ENCODE peak calls at places on chromosomes 4 and X, in four cellular contexts. C is pancreas, Y is MCF 10A, I is WTC11. H is an unnamed sample.

GRCh38 chr4:133147365-133147821 is 1.7 kb upstream of the PCDH10 start:
- DNase-seq in I (no peak), C (no peak), Y (no peak), H (no peak)

GRCh38 chrX:155334486-155335316 is at the start of gene CLIC2:
- DNase-seq in C (no peak), I (no peak), Y (peak), H (peak)

GRCh38 chr4:153034681-153035080 is 98.6 kb downstream of the FHDC1 start:
- DNase-seq in I (no peak), C (no peak), Y (no peak), H (no peak)

GRCh38 chrX:74458738-74459137 is 37.4 kb downstream of the SLC16A2 start:
- DNase-seq in I (no peak), Y (peak), C (no peak), H (no peak)

GRCh38 chr4:26302390-26302897 is 18.4 kb upstream of the RBPJ start:
- DNase-seq in Y (no peak), I (no peak), C (no peak), H (no peak)

GRCh38 chr4:101156619-101157310 is 190.6 kb downstream of the PPP3CA start:
- DNase-seq in Y (peak), I (no peak), C (no peak), H (no peak)

GRCh38 chr4:179447308-179447707 is 2005.1 kb upstream of the AGA start:
- DNase-seq in C (no peak), I (no peak), Y (no peak), H (no peak)

GRCh38 chr4:19776021-19776459 is 475.7 kb upstream of the SLIT2 start:
- DNase-seq in I (no peak), Y (peak), C (no peak), H (peak)

GRCh38 chr4:4851906-4852305 is 7.6 kb upstream of the MSX1 start:
- DNase-seq in I (no peak), Y (no peak), C (no peak), H (no peak)

GRCh38 chr4:187460016-187460415 is 535.6 kb upstream of the ZFP42 start:
- DNase-seq in C (no peak), Y (no peak), I (no peak), H (no peak)

GRCh38 chrX:134886201-134886600 is 104.6 kb upstream of the SMIM10 start:
- DNase-seq in Y (peak), I (no peak), C (no peak), H (no peak)

GRCh38 chr4:156824451-156825060 is 147.0 kb downstream of the PDGFC start:
- DNase-seq in I (no peak), Y (peak), C (no peak), H (no peak)

GRCh38 chr4:972651-973424 is 531 bp downstream of the DGKQ start:
- DNase-seq in I (peak), C (peak), Y (peak), H (no peak)

GRCh38 chrX:22445880-22446279 is 173.2 kb downstream of the CBLL2 start:
- DNase-seq in C (no peak), Y (no peak), I (no peak), H (no peak)

GRCh38 chr4:139175647-139176298 is 1.2 kb downstream of the ELF2 start:
- DNase-seq in Y (no peak), C (no peak), I (no peak), H (no peak)

GRCh38 chr4:121957266-121957665 is 5.4 kb upstream of the TRPC3 start:
- DNase-seq in C (no peak), I (no peak), Y (no peak), H (no peak)

GRCh38 chr4:70277121-70277520 is 34.7 kb downstream of the CSN3 start:
- DNase-seq in C (no peak), I (no peak), Y (no peak), H (no peak)

GRCh38 chr4:40908702-40909362 is 159.1 kb downstream of the NSUN7 start:
- DNase-seq in Y (peak), I (peak), C (peak), H (no peak)

GRCh38 chrX:54481751-54482150 is 14.3 kb downstream of the FGD1 start:
- DNase-seq in C (no peak), Y (no peak), I (peak), H (no peak)
- TF ChIP-seq CTCF in C (no peak), Y (no peak), I (no peak), H (no peak)

DNA sequence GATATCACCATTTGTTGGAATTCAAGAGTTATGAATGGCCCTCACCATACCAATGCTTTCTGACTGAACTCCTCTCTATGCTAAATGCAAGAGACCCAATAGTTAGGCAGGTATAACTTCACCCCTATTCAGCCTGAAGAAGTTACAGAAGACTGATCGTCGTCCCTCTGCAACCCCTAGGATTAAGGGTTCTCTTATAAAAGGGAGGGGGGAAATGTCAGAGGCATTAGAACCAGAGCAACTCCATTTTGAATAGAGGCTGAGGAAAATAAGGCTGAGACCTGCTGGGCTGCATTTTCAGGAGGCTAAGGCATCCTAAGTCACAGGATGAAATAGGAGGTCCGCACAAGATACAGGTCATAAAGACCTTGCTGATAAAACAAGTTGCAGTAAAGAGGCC is 494.3 kb downstream of the SPRY1 start:
- DNase-seq in C (no peak), Y (no peak), I (no peak), H (no peak)
- TF ChIP-seq CTCF in C (no peak), Y (no peak), I (no peak), H (no peak)

GRCh38 chrX:11097920-11098319 is 13.2 kb upstream of the HCCS start:
- DNase-seq in Y (no peak), C (no peak), I (no peak), H (no peak)

GRCh38 chrX:11103006-11103405 is 8.1 kb upstream of the HCCS start:
- DNase-seq in Y (no peak), I (no peak), C (no peak), H (no peak)

GRCh38 chrX:11099465-11099864 is 11.7 kb upstream of the HCCS start:
- DNase-seq in Y (no peak), I (no peak), C (no peak), H (no peak)

GRCh38 chrX:11103751-11104150 is 7.4 kb upstream of the HCCS start:
- DNase-seq in Y (no peak), C (no peak), I (no peak), H (no peak)

GRCh38 chrX:11100281-11101035 is 10.7 kb upstream of the HCCS start:
- DNase-seq in I (peak), C (no peak), Y (peak), H (peak)
- TF ChIP-seq CTCF in I (peak), C (no peak), Y (peak), H (peak)

GRCh38 chr4:77169496-77169895 is 12.5 kb downstream of the CCNG2 start:
- DNase-seq in C (no peak), Y (no peak), I (no peak), H (no peak)

GRCh38 chr4:77174426-77174825 is 17.4 kb downstream of the CCNG2 start:
- DNase-seq in C (no peak), I (no peak), Y (no peak), H (no peak)

GRCh38 chr4:77167866-77168265 is 10.9 kb downstream of the CCNG2 start:
- DNase-seq in Y (no peak), I (no peak), C (no peak), H (no peak)

GRCh38 chr4:77172336-77172735 is 15.3 kb downstream of the CCNG2 start:
- DNase-seq in I (no peak), C (no peak), Y (peak), H (peak)

GRCh38 chr4:77170926-77171325 is 13.9 kb downstream of the CCNG2 start:
- DNase-seq in I (no peak), Y (no peak), C (no peak), H (no peak)
- TF ChIP-seq CTCF in I (no peak), Y (no peak), C (no peak), H (no peak)

GRCh38 chr4:12963912-12964311 is 520.2 kb downstream of the RAB28 start:
- DNase-seq in I (no peak), C (no peak), Y (no peak), H (no peak)

GRCh38 chr4:12963291-12963690 is 520.8 kb downstream of the RAB28 start:
- DNase-seq in I (no peak), Y (no peak), C (no peak), H (no peak)

GRCh38 chr4:12957108-12957507 is 527.0 kb downstream of the RAB28 start:
- DNase-seq in I (no peak), C (no peak), Y (no peak), H (no peak)

GRCh38 chr4:12965334-12965733 is 518.8 kb downstream of the RAB28 start:
- DNase-seq in Y (no peak), C (no peak), I (no peak), H (no peak)

DNA sequence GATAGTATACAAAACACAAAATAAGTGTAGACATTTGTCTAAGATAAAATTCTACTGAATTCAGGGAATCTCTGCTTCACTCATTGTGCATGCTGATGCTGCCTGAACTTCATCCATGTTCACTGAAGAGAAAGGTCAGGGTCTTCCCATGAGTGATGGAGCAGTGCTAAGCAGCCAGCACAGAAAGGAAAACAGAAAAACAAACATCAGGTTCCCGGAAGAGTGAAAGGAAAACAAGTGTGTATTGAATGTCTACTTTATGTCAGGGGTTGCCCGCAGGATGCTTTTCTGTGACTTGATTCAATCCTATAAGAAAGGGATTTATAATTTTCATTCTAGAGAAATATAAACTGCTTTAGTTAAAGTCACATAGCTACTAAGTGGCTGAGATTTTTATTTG is 522.4 kb downstream of the RAB28 start:
- DNase-seq in C (no peak), Y (no peak), I (no peak), H (no peak)
- TF ChIP-seq CTCF in C (no peak), Y (no peak), I (no peak), H (no peak)

GRCh38 chr4:158410272-158410671 is 111.4 kb upstream of the RXFP1 start:
- DNase-seq in Y (peak), I (no peak), C (no peak), H (peak)
- TF ChIP-seq CTCF in Y (no peak), I (no peak), C (no peak), H (peak)

GRCh38 chr4:147110968-147111367 is 165.3 kb upstream of the TTC29 start:
- DNase-seq in Y (no peak), C (no peak), I (no peak), H (no peak)
- TF ChIP-seq CTCF in Y (peak), C (no peak), I (no peak), H (peak)

H was measured in AG09319.